ENCODE peak calls at places on chromosomes 2 and 18, in six cellular contexts. Z, Q, C, S, U and G are unnamed samples.

GRCh38 chr2:15811367-15811766 is 129.0 kb upstream of the MYCN start:
- DNase-seq in Z (no peak), Q (no peak), C (peak), S (no peak), U (no peak), G (no peak)

GRCh38 chr2:236348279-236348678 is 84.1 kb upstream of the ASB18 start:
- DNase-seq in Z (no peak), Q (no peak), C (peak), S (no peak), U (no peak), G (no peak)

GRCh38 chr2:106982350-106982749 is 96.4 kb upstream of the ST6GAL2 start:
- DNase-seq in Z (no peak), Q (peak), C (no peak), S (no peak), U (peak), G (no peak)

GRCh38 chr2:174748948-174749347 is 15.3 kb downstream of the CHRNA1 start:
- DNase-seq in Z (no peak), Q (peak), C (peak), S (no peak), U (peak), G (no peak)

GRCh38 chr2:45170976-45171514 is 161.8 kb upstream of the SIX2 start:
- DNase-seq in Z (no peak), Q (no peak), C (no peak), S (no peak), U (peak), G (no peak)

GRCh38 chr2:226742346-226742745 is 57.3 kb downstream of the IRS1 start:
- DNase-seq in Z (no peak), Q (peak), C (no peak), S (no peak), U (no peak), G (no peak)

GRCh38 chr2:54386993-54387590 is 69.0 kb upstream of the SPTBN1 start:
- DNase-seq in Z (no peak), Q (peak), C (no peak), S (no peak), U (no peak), G (no peak)

GRCh38 chr18:69840445-69840844 is 107.2 kb downstream of the CD226 start:
- DNase-seq in Z (no peak), Q (peak), C (no peak), S (no peak), U (no peak), G (no peak)

GRCh38 chr2:47230418-47230817 is 75.3 kb upstream of the STPG4 start:
- DNase-seq in Z (no peak), Q (peak), C (no peak), S (no peak), U (no peak), G (peak)

GRCh38 chr2:191552036-191552435 is 125.9 kb upstream of the NABP1 start:
- DNase-seq in Z (no peak), Q (no peak), C (no peak), S (no peak), U (peak), G (no peak)

GRCh38 chr2:159118115-159118858 is 149.8 kb downstream of the TANC1 start:
- DNase-seq in Z (peak), Q (peak), C (peak), S (peak), U (peak), G (peak)

GRCh38 chr2:26721267-26722032 is 28.9 kb downstream of the KCNK3 start:
- DNase-seq in Z (no peak), Q (no peak), C (peak), S (no peak), U (no peak), G (no peak)

GRCh38 chr2:10028988-10029874 is 14.1 kb upstream of the KLF11 start:
- DNase-seq in Z (no peak), Q (no peak), C (peak), S (no peak), U (no peak), G (no peak)

DNA sequence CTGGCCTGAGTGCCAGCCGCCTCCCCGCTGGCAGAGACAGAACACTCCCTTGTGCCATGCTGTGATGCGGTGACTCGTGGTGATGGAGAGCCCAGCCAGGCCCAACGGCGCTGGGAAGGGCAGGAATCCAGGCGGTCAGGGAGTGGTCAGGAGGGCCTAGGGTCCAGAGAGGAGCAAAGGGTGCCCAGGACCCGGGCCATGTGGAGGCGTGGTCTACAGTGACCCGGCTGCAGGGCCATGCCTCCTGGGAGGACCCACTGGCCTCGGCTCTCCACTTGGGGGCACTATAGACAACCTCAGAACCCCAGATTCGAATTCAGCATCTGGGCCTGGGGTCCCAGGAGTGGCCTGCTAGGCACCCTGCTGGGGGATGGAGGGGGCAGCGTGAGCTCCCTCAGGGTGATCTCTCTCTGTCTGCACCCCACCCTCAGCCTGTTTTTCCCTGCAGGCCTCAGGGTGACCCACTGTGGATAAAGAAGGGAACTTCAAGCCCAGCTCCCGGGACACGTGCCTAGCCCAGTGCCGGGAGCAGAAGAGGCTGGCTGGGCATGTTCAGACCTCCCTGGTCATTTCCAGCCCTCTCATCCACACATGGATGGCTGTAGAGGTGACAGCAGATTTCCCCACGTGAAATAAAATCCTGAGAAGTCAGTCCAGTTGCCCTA is 13.0 kb downstream of the AMER3 start:
- DNase-seq in Z (no peak), Q (no peak), C (no peak), S (no peak), U (no peak), G (no peak)
- TF ChIP-seq CTCF in Z (no peak), Q (no peak), C (peak), S (no peak), U (peak), G (no peak)

GRCh38 chr2:134234535-134234934 is 19.3 kb upstream of the MGAT5 start:
- DNase-seq in Z (no peak), Q (no peak), C (no peak), S (no peak), U (peak), G (no peak)

GRCh38 chr2:134231965-134232340 is 21.9 kb upstream of the MGAT5 start:
- DNase-seq in Z (no peak), Q (peak), C (no peak), S (no peak), U (no peak), G (no peak)

GRCh38 chr2:134232461-134232860 is 21.4 kb upstream of the MGAT5 start:
- DNase-seq in Z (no peak), Q (no peak), C (no peak), S (no peak), U (no peak), G (no peak)

GRCh38 chr2:134233733-134234135 is 20.1 kb upstream of the MGAT5 start:
- DNase-seq in Z (no peak), Q (no peak), C (no peak), S (no peak), U (no peak), G (no peak)

GRCh38 chr2:134232868-134233732 is 20.8 kb upstream of the MGAT5 start:
- DNase-seq in Z (no peak), Q (peak), C (no peak), S (no peak), U (peak), G (no peak)
- TF ChIP-seq CTCF in Z (no peak), Q (peak), C (no peak), S (no peak), U (no peak), G (no peak)

GRCh38 chr2:223247136-223247535 is 195.1 kb downstream of the KCNE4 start:
- DNase-seq in Z (no peak), Q (peak), C (no peak), S (peak), U (peak), G (peak)
- TF ChIP-seq CTCF in Z (no peak), Q (peak), C (peak), S (peak), U (peak), G (peak)

GRCh38 chr18:44437603-44438002 is 243.1 kb upstream of the SETBP1 start:
- DNase-seq in Z (no peak), Q (no peak), C (no peak), S (no peak), U (peak), G (no peak)
- TF ChIP-seq CTCF in Z (no peak), Q (no peak), C (peak), S (no peak), U (no peak), G (no peak)

GRCh38 chr2:37344453-37345361 is at the start of gene QPCT:
- DNase-seq in Z (no peak), Q (peak), C (no peak), S (no peak), U (peak), G (no peak)

GRCh38 chr2:37342636-37343211 is 1.7 kb upstream of the QPCT start:
- DNase-seq in Z (no peak), Q (no peak), C (no peak), S (no peak), U (no peak), G (no peak)

GRCh38 chr2:37348155-37348554 is 3.7 kb downstream of the QPCT start:
- DNase-seq in Z (no peak), Q (no peak), C (no peak), S (no peak), U (no peak), G (no peak)

GRCh38 chr2:37340637-37341036 is 3.8 kb upstream of the QPCT start:
- DNase-seq in Z (no peak), Q (no peak), C (no peak), S (no peak), U (no peak), G (no peak)

DNA sequence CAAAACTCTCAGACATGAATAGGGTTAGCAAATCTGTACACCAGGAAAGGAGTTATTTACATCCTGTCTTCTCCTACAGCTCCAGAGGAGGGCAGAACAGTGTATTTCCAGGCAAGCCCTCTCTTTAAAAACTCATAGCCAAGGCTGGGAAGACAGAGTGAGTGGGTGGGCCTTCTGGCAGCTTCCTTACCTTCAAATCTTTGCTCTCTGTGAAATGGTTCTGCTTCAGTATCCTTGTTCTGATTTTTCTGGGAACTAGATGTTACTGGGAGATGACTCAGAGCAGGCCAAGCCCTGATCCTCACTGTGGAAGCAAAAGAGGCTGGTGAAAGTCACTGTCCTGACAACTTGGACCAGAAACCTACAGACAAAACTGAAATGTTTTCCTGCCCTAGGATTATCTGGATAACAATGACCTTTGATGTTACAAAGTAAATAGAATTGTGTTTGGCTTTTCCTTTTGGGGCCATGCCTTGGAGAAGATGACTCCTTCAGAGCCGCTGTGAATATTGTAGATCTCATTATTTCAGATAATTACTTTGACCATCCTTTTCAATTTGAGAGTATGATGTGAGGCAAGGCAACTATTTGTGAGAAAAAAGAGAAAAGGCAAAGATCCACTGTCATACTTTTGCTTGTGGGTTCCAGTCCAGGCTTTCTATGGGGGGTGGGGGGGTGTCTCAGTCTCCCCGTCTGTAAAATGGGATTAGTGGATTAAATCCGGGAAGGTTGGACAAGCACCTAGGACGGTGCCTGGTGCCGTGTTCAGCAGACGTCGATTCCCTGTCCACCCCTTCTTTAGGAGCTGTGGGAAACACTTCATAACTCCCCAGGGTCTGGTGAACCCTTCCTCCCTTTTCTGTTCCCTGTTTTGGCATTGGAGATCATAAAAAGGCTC is 644 bp upstream of the QPCT start:
- DNase-seq in Z (no peak), Q (peak), C (no peak), S (no peak), U (peak), G (no peak)
- TF ChIP-seq CTCF in Z (no peak), Q (peak), C (peak), S (peak), U (peak), G (peak)